ENCODE peak calls at places on chromosomes 6 and 20, in five cellular contexts. H, U, E, G and A are unnamed samples.
A peak's percentile ranks its signal among the peaks of the same experiment; 100 is the strongest.

GRCh38 chr6:27544612-27545260 is 71.8 kb upstream of the ZNF184 start:
- DNase-seq in H (no peak), U (no peak), E (no peak), G (no peak), A (no peak)

GRCh38 chr20:48180039-48180438 is 394.8 kb upstream of the SULF2 start:
- DNase-seq in H (no peak), U (peak; percentile 74), E (no peak), G (no peak), A (peak; percentile 19)

GRCh38 chr6:136060052-136060451 is 190.1 kb downstream of the MTFR2 start:
- DNase-seq in H (no peak), U (no peak), E (no peak), G (no peak), A (no peak)

GRCh38 chr6:56868687-56869086 is 86.2 kb upstream of the BEND6 start:
- DNase-seq in H (no peak), U (peak; percentile 76), E (peak; percentile 92), G (no peak), A (peak; percentile 71)

GRCh38 chr20:4684837-4685413 is 36.8 kb upstream of the PRND start:
- DNase-seq in H (peak; percentile 34), U (peak; percentile 90), E (peak; percentile 76), G (no peak), A (peak; percentile 49)

GRCh38 chr20:29876911-29877285 is 1380.6 kb upstream of the DEFB115 start:
- DNase-seq in H (no peak), U (no peak), E (no peak), G (no peak), A (no peak)

GRCh38 chr6:156033598-156033997 is 578.0 kb upstream of the NOX3 start:
- DNase-seq in H (no peak), U (no peak), E (no peak), G (no peak), A (no peak)

GRCh38 chr20:34111057-34111711 is 859 bp downstream of the EIF2S2 start:
- DNase-seq in H (no peak), U (peak; percentile 75), E (peak; percentile 74), G (peak; percentile 23), A (peak; percentile 52)

GRCh38 chr6:35731414-35731735 is 5.5 kb upstream of the ARMC12 start:
- DNase-seq in H (peak; percentile 80), U (peak; percentile 59), E (peak; percentile 88), G (peak; percentile 100), A (peak; percentile 90)

GRCh38 chr6:26592649-26593048 is 4.1 kb upstream of the ABT1 start:
- DNase-seq in H (no peak), U (no peak), E (no peak), G (no peak), A (no peak)

GRCh38 chr6:45052325-45052724 is 275.8 kb upstream of the RUNX2 start:
- DNase-seq in H (no peak), U (peak; percentile 46), E (no peak), G (no peak), A (no peak)

GRCh38 chr6:138647006-138647405 is 126.6 kb upstream of the CCDC28A start:
- DNase-seq in H (no peak), U (peak; percentile 35), E (peak; percentile 64), G (no peak), A (peak; percentile 73)

GRCh38 chr6:108655840-108656650 is 95.3 kb downstream of the FOXO3 start:
- DNase-seq in H (no peak), U (no peak), E (peak; percentile 83), G (peak; percentile 53), A (peak; percentile 87)

GRCh38 chr6:31834367-31834703 is 6.8 kb downstream of the HSPA1B start:
- DNase-seq in H (peak; percentile 85), U (peak; percentile 80), E (peak; percentile 89), G (peak; percentile 77), A (no peak)

GRCh38 chr20:22586645-22587310 is 2.4 kb upstream of the FOXA2 start:
- DNase-seq in H (no peak), U (peak; percentile 49), E (no peak), G (peak; percentile 23), A (no peak)

GRCh38 chr6:17450825-17451224 is 57.4 kb downstream of the CAP2 start:
- DNase-seq in H (no peak), U (no peak), E (no peak), G (no peak), A (no peak)

GRCh38 chr6:113995632-113996031 is 24.7 kb upstream of the HDAC2 start:
- DNase-seq in H (peak; percentile 7), U (peak; percentile 39), E (peak; percentile 95), G (peak; percentile 18), A (peak; percentile 98)

GRCh38 chr6:137852346-137852745 is 14.7 kb upstream of the TNFAIP3 start:
- DNase-seq in H (no peak), U (peak; percentile 84), E (no peak), G (no peak), A (no peak)

GRCh38 chr20:5884465-5885335 is 65.6 kb downstream of the TRMT6 start:
- DNase-seq in H (no peak), U (no peak), E (no peak), G (no peak), A (no peak)

GRCh38 chr6:48032156-48032555 is 78.8 kb downstream of the PTCHD4 start:
- DNase-seq in H (no peak), U (peak; percentile 76), E (peak; percentile 96), G (no peak), A (peak; percentile 79)

GRCh38 chr20:43844778-43845614 is 69.7 kb upstream of the TOX2 start:
- DNase-seq in H (no peak), U (peak; percentile 81), E (peak; percentile 96), G (no peak), A (peak; percentile 65)

GRCh38 chr6:25303234-25303633 is 24.1 kb downstream of the CARMIL1 start:
- DNase-seq in H (no peak), U (no peak), E (no peak), G (no peak), A (no peak)

GRCh38 chr6:145734486-145735355 is 599 bp downstream of the EPM2A start:
- DNase-seq in H (peak; percentile 81), U (peak; percentile 94), E (peak; percentile 88), G (peak; percentile 76), A (peak; percentile 90)

GRCh38 chr6:145733207-145733606 is 2.1 kb downstream of the EPM2A start:
- DNase-seq in H (no peak), U (no peak), E (no peak), G (no peak), A (no peak)

GRCh38 chr6:145733770-145734169 is 1.6 kb downstream of the EPM2A start:
- DNase-seq in H (no peak), U (no peak), E (no peak), G (no peak), A (no peak)

GRCh38 chr6:145736854-145737181 is 1.5 kb upstream of the EPM2A start:
- DNase-seq in H (no peak), U (no peak), E (peak; percentile 72), G (peak; percentile 5), A (peak; percentile 64)

DNA sequence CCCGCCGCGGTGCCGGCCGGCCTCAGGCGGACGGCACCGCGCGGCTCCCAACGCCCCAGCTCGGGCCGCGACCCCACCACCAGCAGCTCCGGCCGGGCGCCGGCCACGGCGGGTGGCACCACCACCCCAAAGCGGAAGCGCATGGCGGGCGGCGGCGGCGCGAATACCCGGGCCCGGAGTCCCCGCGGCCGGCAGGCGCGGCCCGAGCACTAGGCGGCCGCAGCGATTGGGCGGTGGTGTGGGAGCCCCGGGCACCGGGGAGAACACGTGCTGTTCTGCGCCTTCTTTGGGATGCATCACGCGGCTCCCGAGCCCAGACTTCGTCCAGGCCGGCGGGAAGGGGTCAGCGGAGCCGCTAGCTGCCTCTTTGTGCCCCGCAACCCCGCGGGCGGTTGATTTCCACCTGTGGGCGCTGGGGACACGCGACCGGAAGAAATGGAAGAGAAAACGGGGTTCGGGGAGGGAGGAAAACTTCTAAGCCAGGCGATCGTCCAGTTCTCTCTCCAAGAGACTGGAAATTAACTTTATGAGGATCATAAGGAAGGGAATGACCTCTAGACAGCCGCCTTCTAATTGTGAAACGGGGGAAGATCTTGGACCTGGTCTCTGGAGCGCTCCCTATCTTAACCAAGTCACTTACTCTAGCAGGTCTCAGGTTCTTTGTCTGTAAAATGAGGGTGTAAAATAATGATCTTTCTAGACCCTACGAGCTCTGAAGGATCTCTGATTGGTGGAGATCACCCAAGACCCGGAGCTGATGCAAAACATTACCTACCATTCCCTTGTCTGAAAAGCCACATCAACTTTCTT is at the start of gene EPM2A:
- DNase-seq in H (peak; percentile 72), U (peak; percentile 86), E (peak; percentile 82), G (peak; percentile 58), A (peak; percentile 79)
- TF ChIP-seq CTCF in H (no peak), U (no peak), E (no peak), G (peak; percentile 55), A (no peak)

GRCh38 chr20:35444226-35444625 is 6.2 kb upstream of the GDF5 start:
- DNase-seq in H (no peak), U (no peak), E (no peak), G (no peak), A (no peak)

GRCh38 chr20:35451295-35451694 is 4.1 kb upstream of the CEP250 start:
- DNase-seq in H (no peak), U (peak; percentile 99), E (no peak), G (no peak), A (no peak)

GRCh38 chr20:35446356-35447078 is 8.5 kb upstream of the GDF5 start:
- DNase-seq in H (no peak), U (no peak), E (no peak), G (no peak), A (no peak)

GRCh38 chr20:35448788-35449373 is 6.5 kb upstream of the CEP250 start:
- DNase-seq in H (no peak), U (no peak), E (no peak), G (no peak), A (no peak)

GRCh38 chr20:35447082-35447789 is 8.2 kb upstream of the CEP250 start:
- DNase-seq in H (peak; percentile 85), U (peak; percentile 80), E (peak; percentile 77), G (peak; percentile 92), A (peak; percentile 82)
- H3K4me3 ChIP-seq in H (peak overlapping the region; percentile 36), U (no peak overlapping the region), E (peak overlapping the region; percentile 51), G (peak overlapping the region; percentile 33), A (no peak overlapping the region)

GRCh38 chr6:33670971-33671370 is 40.5 kb downstream of the UQCC2 start:
- DNase-seq in H (no peak), U (no peak), E (no peak), G (no peak), A (no peak)

GRCh38 chr6:33671381-33672072 is 40.0 kb downstream of the UQCC2 start:
- DNase-seq in H (no peak), U (no peak), E (no peak), G (no peak), A (no peak)

GRCh38 chr6:33673847-33674246 is 37.7 kb downstream of the UQCC2 start:
- DNase-seq in H (no peak), U (no peak), E (no peak), G (no peak), A (no peak)

GRCh38 chr6:33670086-33670660 is 41.3 kb downstream of the UQCC2 start:
- DNase-seq in H (peak; percentile 77), U (no peak), E (no peak), G (no peak), A (no peak)

DNA sequence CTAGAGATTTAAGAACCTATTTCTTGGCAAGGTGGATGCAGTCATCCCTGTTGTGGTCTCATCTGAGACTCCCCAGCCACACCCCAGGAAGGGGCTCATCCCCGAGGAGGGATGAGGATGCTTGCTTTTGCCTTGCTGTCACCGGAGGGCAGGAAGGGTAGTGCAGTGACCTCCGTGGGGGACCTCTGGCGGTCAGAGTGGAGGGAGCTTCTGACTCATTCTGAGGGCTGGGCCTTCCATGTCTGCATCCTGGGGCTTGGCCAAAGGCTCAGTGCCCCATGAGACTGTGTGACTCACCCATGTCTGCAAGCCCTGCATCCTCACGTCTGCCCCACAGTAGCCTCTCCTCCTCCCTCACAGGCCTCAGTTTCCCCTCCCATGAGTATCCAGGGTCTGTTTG is 38.7 kb downstream of the UQCC2 start:
- DNase-seq in H (no peak), U (peak; percentile 88), E (peak; percentile 95), G (peak; percentile 92), A (peak; percentile 95)
- TF ChIP-seq CTCF in H (no peak), U (peak; percentile 52), E (peak; percentile 59), G (peak; percentile 79), A (peak; percentile 64)

GRCh38 chr6:166032366-166033171 is 135.1 kb downstream of the TBXT start:
- DNase-seq in H (no peak), U (no peak), E (peak; percentile 89), G (no peak), A (peak; percentile 86)
- H3K4me3 ChIP-seq in H (no peak overlapping the region), U (no peak overlapping the region), E (no peak overlapping the region), G (no peak overlapping the region), A (no peak overlapping the region)